ENCODE peak calls at places on chromosome 17, in six cellular contexts. G is mesenchymal stem cell, V is IMR-90, T is H9, K is mesendoderm, C is H1. D is an unnamed sample.

GRCh38 chr17:38428643-38429371 is 543 bp downstream of the ARHGAP23 start:
- DNase-seq in C (no peak), T (peak; percentile 63), V (peak; percentile 46), K (no peak), G (peak; percentile 74), D (no peak)

GRCh38 chr17:72408641-72409040 is 287.8 kb downstream of the SOX9 start:
- DNase-seq in V (no peak), T (no peak), C (no peak), G (no peak), K (no peak), D (no peak)

GRCh38 chr17:28963841-28964240 is 12.5 kb upstream of the PHF12 start:
- DNase-seq in T (no peak), K (no peak), V (no peak), C (no peak), G (no peak), D (no peak)

GRCh38 chr17:8954339-8954738 is 11.2 kb downstream of the PIK3R5 start:
- DNase-seq in G (no peak), K (peak; percentile 65), C (peak; percentile 27), V (no peak), T (peak; percentile 84), D (no peak)

GRCh38 chr17:32794533-32795246 is 82.2 kb downstream of the MYO1D start:
- DNase-seq in T (no peak), K (peak; percentile 48), G (no peak), V (no peak), C (no peak), D (no peak)

GRCh38 chr17:66812571-66812970 is 22.3 kb upstream of the CACNG5 start:
- DNase-seq in T (no peak), G (no peak), K (no peak), V (no peak), C (no peak), D (no peak)

GRCh38 chr17:32007463-32008298 is 498 bp downstream of the LRRC37B start:
- DNase-seq in K (peak; percentile 74), C (peak; percentile 19), V (peak; percentile 19), T (peak; percentile 64), G (peak; percentile 33), D (peak; percentile 39)

GRCh38 chr17:40121191-40121885 is 433 bp upstream of the MSL1 start:
- DNase-seq in V (peak; percentile 49), K (no peak), G (peak; percentile 66), T (peak; percentile 46), C (no peak), D (no peak)

GRCh38 chr17:1714488-1714979 is 4.4 kb upstream of the TLCD2 start:
- DNase-seq in V (peak; percentile 97), K (peak; percentile 98), T (peak; percentile 98), G (peak; percentile 95), C (peak; percentile 67), D (peak; percentile 92)

GRCh38 chr17:82065193-82065637 is 389 bp downstream of the DUS1L start:
- DNase-seq in C (no peak), T (no peak), V (peak; percentile 24), G (peak; percentile 55), K (no peak), D (no peak)

GRCh38 chr17:61583242-61583641 is 7.8 kb downstream of the NACA2 start:
- DNase-seq in K (peak; percentile 35), V (peak; percentile 83), T (no peak), G (peak; percentile 69), C (no peak), D (no peak)

GRCh38 chr17:61157246-61157887 is 242.3 kb upstream of the TBX2 start:
- DNase-seq in K (no peak), C (no peak), V (peak; percentile 71), T (no peak), G (peak; percentile 75), D (no peak)

GRCh38 chr17:4712526-4712925 is 2.1 kb downstream of the ARRB2 start:
- DNase-seq in G (no peak), C (no peak), V (no peak), T (no peak), K (no peak), D (no peak)

GRCh38 chr17:40218740-40219072 is 398 bp upstream of the WIPF2 start:
- DNase-seq in T (peak; percentile 94), V (peak; percentile 86), G (peak; percentile 90), C (peak; percentile 44), K (peak; percentile 98), D (peak; percentile 84)

GRCh38 chr17:74831442-74832146 is 28.1 kb downstream of the GRIN2C start:
- DNase-seq in G (no peak), C (no peak), T (no peak), K (no peak), V (no peak), D (no peak)

GRCh38 chr17:14101976-14102375 is 32.7 kb downstream of the COX10 start:
- DNase-seq in T (no peak), G (no peak), C (no peak), K (no peak), V (no peak), D (no peak)

GRCh38 chr17:38864636-38865398 is 5.0 kb upstream of the LASP1 start:
- DNase-seq in V (peak; percentile 54), T (peak; percentile 74), K (peak; percentile 84), G (peak; percentile 68), C (no peak), D (no peak)

GRCh38 chr17:29246638-29247037 is at the start of gene CRYBA1:
- DNase-seq in G (no peak), T (no peak), C (no peak), V (no peak), K (no peak), D (peak; percentile 51)

GRCh38 chr17:59634632-59635561 is 15.2 kb downstream of the CLTC start:
- DNase-seq in C (no peak), G (peak; percentile 42), V (no peak), K (peak; percentile 65), T (no peak), D (no peak)

GRCh38 chr17:4162366-4162765 is 19.4 kb downstream of the CYB5D2 start:
- DNase-seq in K (no peak), G (peak; percentile 15), C (no peak), V (no peak), T (no peak), D (no peak)

GRCh38 chr17:82225368-82226029 is 3.3 kb upstream of the SLC16A3 start:
- DNase-seq in G (peak; percentile 15), T (no peak), K (no peak), C (no peak), V (no peak), D (no peak)

GRCh38 chr17:42111265-42111636 is 1.3 kb downstream of the DHX58 start:
- DNase-seq in V (no peak), T (no peak), G (no peak), C (no peak), K (no peak), D (no peak)

GRCh38 chr17:42110301-42111264 is 1.9 kb downstream of the DHX58 start:
- DNase-seq in T (no peak), K (no peak), V (no peak), G (no peak), C (no peak), D (no peak)

GRCh38 chr17:42112552-42113176 is at the start of gene DHX58:
- DNase-seq in G (peak; percentile 83), T (no peak), V (peak; percentile 80), C (no peak), K (no peak), D (no peak)

GRCh38 chr17:42113293-42114069 is 967 bp upstream of the DHX58 start:
- DNase-seq in G (no peak), V (no peak), C (no peak), K (no peak), T (no peak), D (no peak)

DNA sequence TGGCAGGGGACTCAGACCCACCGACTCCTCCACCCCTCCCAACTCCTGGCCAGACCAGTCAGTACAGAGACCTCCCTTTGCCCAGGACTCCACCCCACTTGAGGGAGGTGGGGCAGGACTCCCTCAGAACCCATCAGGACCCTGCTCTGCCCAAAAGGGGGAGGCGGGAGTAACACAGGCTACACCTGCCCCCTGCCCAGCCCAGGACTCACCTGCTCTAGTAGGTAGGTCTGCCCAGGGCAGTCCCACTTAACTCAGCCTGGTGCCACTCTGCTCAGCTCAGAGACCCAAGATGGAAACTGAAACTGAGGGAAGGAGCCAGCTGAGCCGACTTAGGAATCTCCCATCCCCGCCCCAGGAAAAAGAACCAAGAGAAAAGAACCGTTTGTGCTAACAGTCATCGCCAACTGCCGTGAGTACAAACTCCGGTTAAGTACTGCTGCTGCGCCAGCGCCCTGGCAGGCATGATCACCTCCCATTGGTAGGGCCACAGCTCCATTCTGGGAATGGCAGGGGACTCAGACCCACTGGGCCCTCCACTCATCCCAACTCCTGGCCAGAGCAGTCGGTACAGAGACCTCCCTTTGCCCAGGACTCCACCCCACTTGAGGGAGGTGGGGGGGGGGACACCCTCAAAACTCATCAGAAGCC is 488 bp downstream of the DHX58 start:
- DNase-seq in G (peak; percentile 27), T (peak; percentile 76), C (no peak), V (peak; percentile 17), K (no peak), D (no peak)
- H3K27ac ChIP-seq in G (no peak overlapping the region), T (no peak overlapping the region), C (no peak overlapping the region), V (peak overlapping the region; percentile 19), K (no peak overlapping the region), D (no peak overlapping the region)

DNA sequence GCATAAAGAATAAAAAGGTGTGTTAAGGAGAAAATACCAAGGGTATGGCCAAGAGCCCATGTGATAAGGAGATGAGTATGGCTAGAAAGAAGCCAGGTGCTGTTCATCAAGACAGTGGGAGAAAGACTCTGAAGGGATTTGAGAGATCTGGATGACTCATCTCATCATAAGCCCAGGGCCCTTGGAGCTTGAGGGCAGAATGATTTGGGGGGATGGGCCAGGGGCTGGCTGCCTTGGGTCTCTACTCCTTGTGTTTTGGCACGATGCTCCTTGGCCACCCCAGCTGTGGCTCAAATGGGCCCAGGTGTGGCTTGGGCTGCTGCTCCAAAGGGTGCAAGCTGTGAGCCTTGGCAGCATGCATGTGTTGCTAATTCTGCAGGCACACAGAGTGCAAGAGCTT is 14.5 kb upstream of the TNFRSF13B start:
- DNase-seq in T (no peak), K (peak; percentile 65), V (peak; percentile 52), C (no peak), G (peak; percentile 59), D (no peak)
- H2BK15ac ChIP-seq in T (no peak overlapping the region), K (no peak overlapping the region), V (no peak overlapping the region), C (no peak overlapping the region), G (no peak overlapping the region), D (no peak overlapping the region)

GRCh38 chr17:68710976-68711375 is 109.8 kb upstream of the FAM20A start:
- DNase-seq in G (peak; percentile 12), T (no peak), K (no peak), C (no peak), V (no peak), D (no peak)
- H3K27ac ChIP-seq in G (no peak overlapping the region), T (no peak overlapping the region), K (no peak overlapping the region), C (no peak overlapping the region), V (peak overlapping the region; percentile 77), D (no peak overlapping the region)

DNA sequence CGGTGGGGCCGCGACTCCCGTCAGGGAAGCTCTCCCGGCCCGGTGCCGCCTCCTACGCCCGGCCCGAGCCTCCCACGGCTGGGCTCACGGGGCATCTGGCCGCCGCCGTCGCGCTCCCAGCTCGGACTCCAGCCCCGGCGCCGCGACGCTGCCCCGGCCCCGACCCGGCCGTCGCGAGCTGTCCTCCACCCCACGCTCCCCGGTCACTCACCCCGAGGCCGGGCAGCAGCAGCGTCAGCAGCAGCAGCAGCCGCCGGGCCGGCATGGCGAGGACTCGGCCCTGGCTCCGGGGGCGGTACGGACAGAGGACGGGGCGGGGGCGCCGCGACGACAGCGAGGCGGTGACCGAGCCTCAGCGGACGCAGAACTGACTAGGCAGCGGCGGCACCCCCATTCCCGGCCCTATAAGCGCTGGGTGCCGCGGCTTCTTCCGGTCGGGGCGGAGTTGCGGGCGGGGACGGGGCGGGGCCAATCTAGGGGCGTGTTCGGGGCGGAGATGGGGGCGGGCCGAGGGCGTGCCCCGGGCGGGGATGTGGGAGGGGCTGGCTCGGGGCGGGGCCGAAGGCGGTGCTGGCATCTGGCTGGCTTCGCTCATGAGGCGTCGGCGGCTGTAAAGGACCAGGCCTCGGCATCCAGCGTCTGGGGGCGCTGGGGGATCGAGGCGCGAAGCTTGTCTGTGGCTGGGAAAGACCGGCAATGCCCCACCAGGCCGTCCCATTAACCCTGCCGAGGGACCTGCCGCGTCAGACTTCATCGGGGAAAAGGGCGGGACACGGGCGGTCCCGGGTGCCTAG is at the start of gene ERN1:
- DNase-seq in C (peak; percentile 81), V (peak; percentile 91), T (peak; percentile 96), K (peak; percentile 92), G (peak; percentile 95), D (peak; percentile 92)
- H2BK15ac ChIP-seq in C (peak within 1 kb of the TSS; percentile 65), V (peak within 1 kb of the TSS; percentile 13), T (no peak within 1 kb of the TSS), K (no peak within 1 kb of the TSS), G (peak within 1 kb of the TSS; percentile 90), D (peak within 1 kb of the TSS; percentile 93)

D was measured in neuronal stem cell.